ENCODE peak calls at places on chromosomes 16 and 17, in eight cellular contexts. M is prostate gland; L is lower leg skin; N is CD4-positive, CD25-positive, alpha-beta regulatory T cell; D is NCI-H1417 treated with DMSO at 0.1 percent for 48 hours; Z is SHP77; R is GOT3; J is stimulated activated naive B cell treated with anti-CD40 and anti-IgM and Interleukin-4, amounts not matched to agents 10 μg/mL and 1 μg/mL and 100 μg/mL, for 72 hours. A is an unnamed sample.

GRCh38 chr17:36999475-36999874 is 50.7 kb downstream of the AATF start:
- DNase-seq in J (no peak), D (no peak), M (no peak), Z (no peak), N (no peak), R (no peak), L (no peak), A (no peak)

GRCh38 chr17:10737168-10737622 is 7.4 kb upstream of the TMEM220 start:
- DNase-seq in D (no peak), Z (peak; percentile 61), N (no peak), R (no peak), L (peak; percentile 91), J (no peak), M (peak; percentile 85), A (no peak)

GRCh38 chr17:42288985-42289862 is 926 bp downstream of the STAT5A start:
- DNase-seq in M (no peak), R (no peak), L (peak; percentile 90), N (peak; percentile 48), D (no peak), Z (no peak), J (peak; percentile 50), A (no peak)

GRCh38 chr16:78126662-78127061 is 27.2 kb downstream of the WWOX start:
- DNase-seq in N (no peak), J (no peak), M (no peak), D (no peak), R (no peak), L (no peak), Z (no peak), A (no peak)

GRCh38 chr17:81025065-81025751 is 9.7 kb upstream of the BAIAP2 start:
- DNase-seq in L (no peak), D (no peak), J (no peak), M (no peak), N (no peak), Z (no peak), R (no peak), A (no peak)

GRCh38 chr16:85461814-85462404 is 151.2 kb upstream of the GSE1 start:
- DNase-seq in R (no peak), Z (peak; percentile 63), N (no peak), J (no peak), L (no peak), D (peak; percentile 49), M (no peak), A (no peak)

GRCh38 chr17:82718986-82719685 is 2.6 kb downstream of the FN3KRP start:
- DNase-seq in L (no peak), N (no peak), D (no peak), R (no peak), M (no peak), J (no peak), Z (peak; percentile 51), A (no peak)

GRCh38 chr17:5422505-5422904 is 2.5 kb downstream of the RPAIN start:
- DNase-seq in R (no peak), L (no peak), M (no peak), Z (no peak), D (no peak), N (no peak), J (no peak), A (no peak)

GRCh38 chr17:76395980-76396379 is 11.6 kb downstream of the SPHK1 start:
- DNase-seq in R (no peak), D (no peak), M (no peak), L (no peak), J (no peak), N (no peak), Z (no peak), A (no peak)

GRCh38 chr16:30434852-30435251 is 5.0 kb upstream of the DCTPP1 start:
- DNase-seq in L (no peak), R (no peak), J (no peak), M (no peak), N (no peak), Z (no peak), D (no peak), A (no peak)

GRCh38 chr17:16406742-16407674 is 8.4 kb upstream of the TRPV2 start:
- DNase-seq in J (no peak), R (no peak), D (no peak), L (peak; percentile 91), N (no peak), Z (peak; percentile 96), M (no peak), A (no peak)

GRCh38 chr17:2011421-2012371 is 13.4 kb downstream of the RTN4RL1 start:
- DNase-seq in Z (no peak), D (no peak), L (peak; percentile 92), R (no peak), J (no peak), M (peak; percentile 89), N (no peak), A (peak; percentile 95)